ENCODE peak calls at places on chromosomes 11 and 22, in eight cellular contexts. One of them, this sample, is unnamed.

GRCh38 chr11:9566561-9567063 is 6.9 kb upstream of the WEE1 start:
- DNase-seq in activated CD4-positive, alpha-beta T cell treated with anti-CD3 and anti-CD28 coated beads for 24 hours: no peak
- DNase-seq in adipocyte: peak
- DNase-seq in stimulated activated CD4-positive, alpha-beta T cell treated with anti-CD3 and anti-CD28 coated beads, Interleukin-12 subunit alpha, Interleukin-12 subunit beta, amount 100 ng/mL, for 24 hours: no peak
- DNase-seq in GM04503: no peak
- DNase-seq in thyroid gland: no peak
- DNase-seq in ACHN: peak
- DNase-seq in CD4-positive, alpha-beta memory T cell: no peak
- DNase-seq in this sample: no peak

GRCh38 chr11:111918390-111919256 is at the start of gene C11orf52:
- DNase-seq in activated CD4-positive, alpha-beta T cell treated with anti-CD3 and anti-CD28 coated beads for 24 hours: no peak
- DNase-seq in adipocyte: no peak
- DNase-seq in stimulated activated CD4-positive, alpha-beta T cell treated with anti-CD3 and anti-CD28 coated beads, Interleukin-12 subunit alpha, Interleukin-12 subunit beta, amount 100 ng/mL, for 24 hours: no peak
- DNase-seq in GM04503: no peak
- DNase-seq in thyroid gland: peak
- DNase-seq in ACHN: peak
- DNase-seq in CD4-positive, alpha-beta memory T cell: no peak
- DNase-seq in this sample: peak

GRCh38 chr22:49936973-49937757 is 18.7 kb downstream of the CRELD2 start:
- DNase-seq in activated CD4-positive, alpha-beta T cell treated with anti-CD3 and anti-CD28 coated beads for 24 hours: no peak
- DNase-seq in adipocyte: no peak
- DNase-seq in stimulated activated CD4-positive, alpha-beta T cell treated with anti-CD3 and anti-CD28 coated beads, Interleukin-12 subunit alpha, Interleukin-12 subunit beta, amount 100 ng/mL, for 24 hours: no peak
- DNase-seq in GM04503: no peak
- DNase-seq in thyroid gland: peak
- DNase-seq in ACHN: no peak
- DNase-seq in CD4-positive, alpha-beta memory T cell: no peak
- DNase-seq in this sample: peak

GRCh38 chr11:32890843-32891656 is 1.6 kb upstream of the QSER1 start:
- DNase-seq in activated CD4-positive, alpha-beta T cell treated with anti-CD3 and anti-CD28 coated beads for 24 hours: no peak
- DNase-seq in adipocyte: no peak
- DNase-seq in stimulated activated CD4-positive, alpha-beta T cell treated with anti-CD3 and anti-CD28 coated beads, Interleukin-12 subunit alpha, Interleukin-12 subunit beta, amount 100 ng/mL, for 24 hours: no peak
- DNase-seq in GM04503: no peak
- DNase-seq in thyroid gland: no peak
- DNase-seq in ACHN: no peak
- DNase-seq in CD4-positive, alpha-beta memory T cell: no peak
- DNase-seq in this sample: no peak

GRCh38 chr11:130478204-130478701 is 29.8 kb downstream of the ADAMTS15 start:
- DNase-seq in activated CD4-positive, alpha-beta T cell treated with anti-CD3 and anti-CD28 coated beads for 24 hours: no peak
- DNase-seq in adipocyte: peak
- DNase-seq in stimulated activated CD4-positive, alpha-beta T cell treated with anti-CD3 and anti-CD28 coated beads, Interleukin-12 subunit alpha, Interleukin-12 subunit beta, amount 100 ng/mL, for 24 hours: no peak
- DNase-seq in GM04503: peak
- DNase-seq in thyroid gland: peak
- DNase-seq in ACHN: peak
- DNase-seq in CD4-positive, alpha-beta memory T cell: no peak
- DNase-seq in this sample: no peak

GRCh38 chr22:17742528-17742902 is 31.8 kb downstream of the BID start:
- DNase-seq in activated CD4-positive, alpha-beta T cell treated with anti-CD3 and anti-CD28 coated beads for 24 hours: peak
- DNase-seq in adipocyte: peak
- DNase-seq in stimulated activated CD4-positive, alpha-beta T cell treated with anti-CD3 and anti-CD28 coated beads, Interleukin-12 subunit alpha, Interleukin-12 subunit beta, amount 100 ng/mL, for 24 hours: peak
- DNase-seq in GM04503: no peak
- DNase-seq in thyroid gland: peak
- DNase-seq in ACHN: peak
- DNase-seq in CD4-positive, alpha-beta memory T cell: peak
- DNase-seq in this sample: no peak

GRCh38 chr22:36347094-36347493 is 40.7 kb downstream of the MYH9 start:
- DNase-seq in activated CD4-positive, alpha-beta T cell treated with anti-CD3 and anti-CD28 coated beads for 24 hours: no peak
- DNase-seq in adipocyte: no peak
- DNase-seq in stimulated activated CD4-positive, alpha-beta T cell treated with anti-CD3 and anti-CD28 coated beads, Interleukin-12 subunit alpha, Interleukin-12 subunit beta, amount 100 ng/mL, for 24 hours: no peak
- DNase-seq in GM04503: no peak
- DNase-seq in thyroid gland: peak
- DNase-seq in ACHN: no peak
- DNase-seq in CD4-positive, alpha-beta memory T cell: no peak
- DNase-seq in this sample: no peak

GRCh38 chr11:126371595-126371994 is 16.1 kb downstream of the ST3GAL4 start:
- DNase-seq in activated CD4-positive, alpha-beta T cell treated with anti-CD3 and anti-CD28 coated beads for 24 hours: no peak
- DNase-seq in adipocyte: no peak
- DNase-seq in stimulated activated CD4-positive, alpha-beta T cell treated with anti-CD3 and anti-CD28 coated beads, Interleukin-12 subunit alpha, Interleukin-12 subunit beta, amount 100 ng/mL, for 24 hours: no peak
- DNase-seq in GM04503: no peak
- DNase-seq in thyroid gland: no peak
- DNase-seq in ACHN: no peak
- DNase-seq in CD4-positive, alpha-beta memory T cell: no peak
- DNase-seq in this sample: peak

GRCh38 chr11:122814401-122814800 is 23.9 kb upstream of the CRTAM start:
- DNase-seq in activated CD4-positive, alpha-beta T cell treated with anti-CD3 and anti-CD28 coated beads for 24 hours: no peak
- DNase-seq in adipocyte: no peak
- DNase-seq in stimulated activated CD4-positive, alpha-beta T cell treated with anti-CD3 and anti-CD28 coated beads, Interleukin-12 subunit alpha, Interleukin-12 subunit beta, amount 100 ng/mL, for 24 hours: no peak
- DNase-seq in GM04503: no peak
- DNase-seq in thyroid gland: no peak
- DNase-seq in ACHN: peak
- DNase-seq in CD4-positive, alpha-beta memory T cell: no peak
- DNase-seq in this sample: no peak

GRCh38 chr11:12207384-12208150 is 97.2 kb downstream of the MICAL2 start:
- DNase-seq in activated CD4-positive, alpha-beta T cell treated with anti-CD3 and anti-CD28 coated beads for 24 hours: peak
- DNase-seq in adipocyte: peak
- DNase-seq in stimulated activated CD4-positive, alpha-beta T cell treated with anti-CD3 and anti-CD28 coated beads, Interleukin-12 subunit alpha, Interleukin-12 subunit beta, amount 100 ng/mL, for 24 hours: peak
- DNase-seq in GM04503: no peak
- DNase-seq in thyroid gland: no peak
- DNase-seq in ACHN: peak
- DNase-seq in CD4-positive, alpha-beta memory T cell: no peak
- DNase-seq in this sample: peak

GRCh38 chr11:61111060-61111435 is 8.8 kb downstream of the CD5 start:
- DNase-seq in activated CD4-positive, alpha-beta T cell treated with anti-CD3 and anti-CD28 coated beads for 24 hours: no peak
- DNase-seq in adipocyte: no peak
- DNase-seq in stimulated activated CD4-positive, alpha-beta T cell treated with anti-CD3 and anti-CD28 coated beads, Interleukin-12 subunit alpha, Interleukin-12 subunit beta, amount 100 ng/mL, for 24 hours: no peak
- DNase-seq in GM04503: no peak
- DNase-seq in thyroid gland: no peak
- DNase-seq in ACHN: no peak
- DNase-seq in CD4-positive, alpha-beta memory T cell: no peak
- DNase-seq in this sample: no peak

GRCh38 chr11:103946793-103947565 is 89.5 kb upstream of the DDI1 start:
- DNase-seq in activated CD4-positive, alpha-beta T cell treated with anti-CD3 and anti-CD28 coated beads for 24 hours: no peak
- DNase-seq in adipocyte: peak
- DNase-seq in stimulated activated CD4-positive, alpha-beta T cell treated with anti-CD3 and anti-CD28 coated beads, Interleukin-12 subunit alpha, Interleukin-12 subunit beta, amount 100 ng/mL, for 24 hours: no peak
- DNase-seq in GM04503: no peak
- DNase-seq in thyroid gland: no peak
- DNase-seq in ACHN: no peak
- DNase-seq in CD4-positive, alpha-beta memory T cell: no peak
- DNase-seq in this sample: no peak